ENCODE peak calls at places on chromosomes 16 and 17, in four cellular contexts. One of them, this sample, is unnamed.

GRCh38 chr16:68146583-68146982 is 61.4 kb downstream of the NFATC3 start:
- DNase-seq in AG10803: peak; percentile 61
- DNase-seq in HFF-Myc: peak; percentile 6
- DNase-seq in colonic mucosa: no peak
- DNase-seq in this sample: no peak

GRCh38 chr16:66933776-66934137 is 445 bp downstream of the CIAO2B start:
- DNase-seq in AG10803: no peak
- DNase-seq in HFF-Myc: no peak
- DNase-seq in colonic mucosa: no peak
- DNase-seq in this sample: no peak

GRCh38 chr16:2584742-2585650 is 47.2 kb downstream of the PDPK1 start:
- DNase-seq in AG10803: peak; percentile 27
- DNase-seq in HFF-Myc: no peak
- DNase-seq in colonic mucosa: no peak
- DNase-seq in this sample: no peak

GRCh38 chr16:88883946-88884345 is 17.5 kb upstream of the PABPN1L start:
- DNase-seq in AG10803: no peak
- DNase-seq in HFF-Myc: no peak
- DNase-seq in colonic mucosa: no peak
- DNase-seq in this sample: no peak

GRCh38 chr17:47324224-47325020 is 667 bp downstream of the EFCAB13 start:
- DNase-seq in AG10803: peak; percentile 18
- DNase-seq in HFF-Myc: no peak
- DNase-seq in colonic mucosa: peak; percentile 68
- DNase-seq in this sample: peak; percentile 24

GRCh38 chr17:80704381-80704819 is 159.8 kb downstream of the RPTOR start:
- DNase-seq in AG10803: peak; percentile 25
- DNase-seq in HFF-Myc: no peak
- DNase-seq in colonic mucosa: no peak
- DNase-seq in this sample: no peak

GRCh38 chr17:39138416-39139136 is 12.9 kb downstream of the PLXDC1 start:
- DNase-seq in AG10803: no peak
- DNase-seq in HFF-Myc: no peak
- DNase-seq in colonic mucosa: no peak
- DNase-seq in this sample: no peak

GRCh38 chr17:9924735-9925191 is 19.7 kb upstream of the RCVRN start:
- DNase-seq in AG10803: peak; percentile 64
- DNase-seq in HFF-Myc: no peak
- DNase-seq in colonic mucosa: no peak
- DNase-seq in this sample: peak; percentile 45

GRCh38 chr16:2251281-2252111 is at the start of gene ECI1:
- DNase-seq in AG10803: peak; percentile 94
- DNase-seq in HFF-Myc: peak; percentile 78
- DNase-seq in colonic mucosa: peak; percentile 97
- DNase-seq in this sample: peak; percentile 95

GRCh38 chr16:82655720-82656500 is 29.1 kb downstream of the CDH13 start:
- DNase-seq in AG10803: no peak
- DNase-seq in HFF-Myc: no peak
- DNase-seq in colonic mucosa: no peak
- DNase-seq in this sample: no peak

GRCh38 chr16:63323055-63323454 is 1286.8 kb upstream of the CDH8 start:
- DNase-seq in AG10803: no peak
- DNase-seq in HFF-Myc: no peak
- DNase-seq in colonic mucosa: no peak
- DNase-seq in this sample: no peak

GRCh38 chr16:80902306-80903154 is 98.1 kb upstream of the CDYL2 start:
- DNase-seq in AG10803: no peak
- DNase-seq in HFF-Myc: no peak
- DNase-seq in colonic mucosa: no peak
- DNase-seq in this sample: no peak

GRCh38 chr16:55822280-55822810 is 10.6 kb downstream of the CES1 start:
- DNase-seq in AG10803: no peak
- DNase-seq in HFF-Myc: no peak
- DNase-seq in colonic mucosa: no peak
- DNase-seq in this sample: no peak

GRCh38 chr17:205176-205538 is 23.7 kb upstream of the DOC2B start:
- DNase-seq in AG10803: no peak
- DNase-seq in HFF-Myc: no peak
- DNase-seq in colonic mucosa: no peak
- DNase-seq in this sample: no peak

GRCh38 chr16:66537236-66537635 is 12.7 kb downstream of the TK2 start:
- DNase-seq in AG10803: no peak
- DNase-seq in HFF-Myc: no peak
- DNase-seq in colonic mucosa: no peak
- DNase-seq in this sample: no peak

GRCh38 chr17:77482375-77483127 is 341.8 kb downstream of the SEC14L1 start:
- DNase-seq in AG10803: no peak
- DNase-seq in HFF-Myc: no peak
- DNase-seq in colonic mucosa: no peak
- DNase-seq in this sample: no peak

GRCh38 chr16:81755915-81756644 is 23.0 kb upstream of the PLCG2 start:
- DNase-seq in AG10803: no peak
- DNase-seq in HFF-Myc: no peak
- DNase-seq in colonic mucosa: no peak
- DNase-seq in this sample: no peak

GRCh38 chr16:19132898-19133297 is 19.1 kb downstream of the ITPRIPL2 start:
- DNase-seq in AG10803: no peak
- DNase-seq in HFF-Myc: no peak
- DNase-seq in colonic mucosa: no peak
- DNase-seq in this sample: no peak

GRCh38 chr16:46801428-46802049 is 29.4 kb downstream of the C16orf87 start:
- DNase-seq in AG10803: peak; percentile 13
- DNase-seq in HFF-Myc: no peak
- DNase-seq in colonic mucosa: no peak
- DNase-seq in this sample: no peak

GRCh38 chr17:41648411-41649195 is 24.2 kb upstream of the KRT17 start:
- DNase-seq in AG10803: peak; percentile 78
- DNase-seq in HFF-Myc: no peak
- DNase-seq in colonic mucosa: peak; percentile 91
- DNase-seq in this sample: peak; percentile 96

GRCh38 chr16:68086336-68086821 is 1.2 kb downstream of the NFATC3 start:
- DNase-seq in AG10803: peak; percentile 42
- DNase-seq in HFF-Myc: no peak
- DNase-seq in colonic mucosa: no peak
- DNase-seq in this sample: no peak

GRCh38 chr16:1677339-1677738 is 740 bp upstream of the JPT2 start:
- DNase-seq in AG10803: no peak
- DNase-seq in HFF-Myc: no peak
- DNase-seq in colonic mucosa: no peak
- DNase-seq in this sample: no peak

GRCh38 chr17:78849026-78849425 is 8.4 kb upstream of the USP36 start:
- DNase-seq in AG10803: no peak
- DNase-seq in HFF-Myc: no peak
- DNase-seq in colonic mucosa: no peak
- DNase-seq in this sample: no peak

GRCh38 chr16:22635345-22635744 is 124.7 kb downstream of the NPIPB5 start:
- DNase-seq in AG10803: no peak
- DNase-seq in HFF-Myc: no peak
- DNase-seq in colonic mucosa: no peak
- DNase-seq in this sample: no peak

GRCh38 chr17:64441772-64442549 is 7.0 kb upstream of the MILR1 start:
- DNase-seq in AG10803: peak; percentile 65
- DNase-seq in HFF-Myc: no peak
- DNase-seq in colonic mucosa: no peak
- DNase-seq in this sample: no peak

GRCh38 chr16:71746442-71747046 is 22.0 kb upstream of the PHLPP2 start:
- DNase-seq in AG10803: peak; percentile 50
- DNase-seq in HFF-Myc: no peak
- DNase-seq in colonic mucosa: peak; percentile 27
- DNase-seq in this sample: no peak

GRCh38 chr17:49708515-49709161 is 874 bp upstream of the SLC35B1 start:
- DNase-seq in AG10803: no peak
- DNase-seq in HFF-Myc: no peak
- DNase-seq in colonic mucosa: no peak
- DNase-seq in this sample: no peak

GRCh38 chr17:49707608-49708514 is at the start of gene SLC35B1:
- DNase-seq in AG10803: peak; percentile 99
- DNase-seq in HFF-Myc: peak; percentile 98
- DNase-seq in colonic mucosa: peak; percentile 100
- DNase-seq in this sample: peak; percentile 96

GRCh38 chr17:49705254-49705653 is 2.5 kb downstream of the SLC35B1 start:
- DNase-seq in AG10803: no peak
- DNase-seq in HFF-Myc: no peak
- DNase-seq in colonic mucosa: no peak
- DNase-seq in this sample: no peak

GRCh38 chr17:49703557-49704277 is 4.0 kb downstream of the SLC35B1 start:
- DNase-seq in AG10803: peak; percentile 49
- DNase-seq in HFF-Myc: peak; percentile 12
- DNase-seq in colonic mucosa: no peak
- DNase-seq in this sample: peak; percentile 18

GRCh38 chr17:49707246-49707607 is 537 bp downstream of the SLC35B1 start:
- DNase-seq in AG10803: no peak
- DNase-seq in HFF-Myc: no peak
- DNase-seq in colonic mucosa: no peak
- DNase-seq in this sample: peak; percentile 21
- TF ChIP-seq CTCF in AG10803: no peak
- TF ChIP-seq CTCF in HFF-Myc: no peak
- TF ChIP-seq CTCF in colonic mucosa: no peak
- TF ChIP-seq CTCF in this sample: no peak

DNA sequence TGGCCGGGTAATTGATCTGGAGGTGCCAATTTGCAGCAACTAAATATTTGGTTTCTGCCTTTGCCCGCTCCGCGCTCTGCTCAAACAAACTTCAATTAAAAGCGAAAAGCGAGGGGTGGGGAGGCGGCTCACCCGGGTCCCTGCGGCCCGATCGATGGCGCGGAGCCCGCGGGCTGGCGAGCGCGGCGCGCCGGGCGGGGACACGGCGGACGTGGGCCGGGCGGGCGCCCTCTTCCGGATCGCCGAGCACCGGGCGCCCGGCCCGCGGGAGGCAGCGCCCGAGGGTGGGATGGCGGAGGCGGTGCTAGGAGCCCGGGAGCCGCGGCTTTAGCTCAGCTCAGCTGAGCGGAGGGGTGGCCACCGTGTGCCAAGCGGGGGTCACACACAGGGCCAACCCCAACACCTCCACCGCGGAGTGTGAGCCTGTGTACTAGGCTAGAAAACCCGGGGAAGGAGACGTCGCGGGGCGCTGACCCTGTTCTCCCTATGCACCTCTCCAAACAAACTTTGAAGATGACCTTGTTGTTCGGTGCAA is 32.2 kb downstream of the DCAKD start:
- DNase-seq in AG10803: peak; percentile 48
- DNase-seq in HFF-Myc: no peak
- DNase-seq in colonic mucosa: peak; percentile 32
- DNase-seq in this sample: peak; percentile 57
- TF ChIP-seq CTCF in AG10803: no peak
- TF ChIP-seq CTCF in HFF-Myc: peak; percentile 11
- TF ChIP-seq CTCF in colonic mucosa: peak; percentile 13
- TF ChIP-seq CTCF in this sample: no peak

GRCh38 chr17:61426482-61427304 is 25.5 kb upstream of the TBX4 start:
- DNase-seq in AG10803: peak; percentile 59
- DNase-seq in HFF-Myc: no peak
- DNase-seq in colonic mucosa: no peak
- DNase-seq in this sample: no peak
- TF ChIP-seq CTCF in AG10803: peak; percentile 21
- TF ChIP-seq CTCF in HFF-Myc: no peak
- TF ChIP-seq CTCF in colonic mucosa: no peak
- TF ChIP-seq CTCF in this sample: no peak

DNA sequence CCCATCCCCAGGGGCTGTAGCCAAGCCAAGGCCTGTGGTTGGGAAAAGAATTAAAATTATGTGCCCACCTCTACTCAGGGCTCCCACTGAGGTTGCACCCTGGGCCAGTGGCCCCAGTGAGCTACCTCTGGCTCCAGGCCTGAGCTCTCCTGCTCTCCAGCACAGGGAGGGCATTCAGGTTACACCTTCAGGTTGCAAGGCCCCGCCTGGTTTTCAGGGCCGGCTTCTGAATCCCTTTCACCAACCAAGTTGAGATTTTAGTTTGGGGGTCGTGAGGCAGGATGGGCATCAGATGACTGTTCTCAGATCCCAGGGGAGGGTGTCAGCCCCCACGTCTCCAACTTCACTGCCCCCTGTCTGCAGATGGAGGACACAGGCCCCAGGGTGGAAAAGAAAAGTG is 8.0 kb upstream of the KATNB1 start:
- DNase-seq in AG10803: no peak
- DNase-seq in HFF-Myc: no peak
- DNase-seq in colonic mucosa: no peak
- DNase-seq in this sample: no peak
- TF ChIP-seq CTCF in AG10803: no peak
- TF ChIP-seq CTCF in HFF-Myc: no peak
- TF ChIP-seq CTCF in colonic mucosa: no peak
- TF ChIP-seq CTCF in this sample: no peak

GRCh38 chr17:75069783-75070182 is 18.0 kb upstream of the SLC16A5 start:
- DNase-seq in AG10803: peak; percentile 33
- DNase-seq in HFF-Myc: no peak
- DNase-seq in colonic mucosa: no peak
- DNase-seq in this sample: no peak
- TF ChIP-seq CTCF in AG10803: peak; percentile 55
- TF ChIP-seq CTCF in HFF-Myc: peak; percentile 40
- TF ChIP-seq CTCF in colonic mucosa: peak; percentile 12
- TF ChIP-seq CTCF in this sample: no peak